ENCODE peak calls at places on chromosomes 2 and 18, in five cellular contexts. S is suprapubic skin; J is CD4-positive, CD25-positive, alpha-beta regulatory T cell; A is HAP-1; W is pancreas. G is an unnamed sample.

GRCh38 chr2:63192169-63192888 is 141.7 kb downstream of the OTX1 start:
- DNase-seq in W (no peak), S (no peak), A (peak; percentile 35), J (no peak), G (no peak)

GRCh38 chr2:96760986-96761832 is 507 bp downstream of the CNNM4 start:
- DNase-seq in J (no peak), W (peak; percentile 46), S (peak; percentile 78), A (peak; percentile 55), G (no peak)

GRCh38 chr2:171837736-171838135 is 56.3 kb downstream of the SLC25A12 start:
- DNase-seq in S (no peak), W (no peak), A (no peak), J (no peak), G (no peak)

GRCh38 chr2:74053959-74054715 is 69.4 kb downstream of the TET3 start:
- DNase-seq in S (no peak), W (no peak), J (no peak), A (no peak), G (no peak)

GRCh38 chr2:102442967-102443828 is 20.2 kb downstream of the IL18RAP start:
- DNase-seq in W (no peak), S (no peak), A (no peak), J (peak; percentile 6), G (no peak)

GRCh38 chr2:199315299-199316179 is 142.2 kb downstream of the SATB2 start:
- DNase-seq in S (no peak), A (peak; percentile 42), J (no peak), W (no peak), G (no peak)

GRCh38 chr18:73728657-73729056 is 419.0 kb downstream of the FBXO15 start:
- DNase-seq in W (no peak), A (no peak), J (no peak), S (no peak), G (no peak)

GRCh38 chr2:102080451-102081054 is 62.0 kb upstream of the IL1R1 start:
- DNase-seq in W (no peak), S (no peak), J (no peak), A (no peak), G (no peak)

GRCh38 chr2:42722328-42723190 is 41.4 kb downstream of the OXER1 start:
- DNase-seq in S (no peak), J (no peak), W (peak; percentile 80), A (no peak), G (no peak)

GRCh38 chr18:12474876-12475275 is 67.1 kb downstream of the PRELID3A start:
- DNase-seq in A (no peak), S (no peak), W (no peak), J (no peak), G (no peak)

GRCh38 chr2:185833864-185834263 is 95.3 kb downstream of the FSIP2 start:
- DNase-seq in J (no peak), W (no peak), S (no peak), A (no peak), G (no peak)

DNA sequence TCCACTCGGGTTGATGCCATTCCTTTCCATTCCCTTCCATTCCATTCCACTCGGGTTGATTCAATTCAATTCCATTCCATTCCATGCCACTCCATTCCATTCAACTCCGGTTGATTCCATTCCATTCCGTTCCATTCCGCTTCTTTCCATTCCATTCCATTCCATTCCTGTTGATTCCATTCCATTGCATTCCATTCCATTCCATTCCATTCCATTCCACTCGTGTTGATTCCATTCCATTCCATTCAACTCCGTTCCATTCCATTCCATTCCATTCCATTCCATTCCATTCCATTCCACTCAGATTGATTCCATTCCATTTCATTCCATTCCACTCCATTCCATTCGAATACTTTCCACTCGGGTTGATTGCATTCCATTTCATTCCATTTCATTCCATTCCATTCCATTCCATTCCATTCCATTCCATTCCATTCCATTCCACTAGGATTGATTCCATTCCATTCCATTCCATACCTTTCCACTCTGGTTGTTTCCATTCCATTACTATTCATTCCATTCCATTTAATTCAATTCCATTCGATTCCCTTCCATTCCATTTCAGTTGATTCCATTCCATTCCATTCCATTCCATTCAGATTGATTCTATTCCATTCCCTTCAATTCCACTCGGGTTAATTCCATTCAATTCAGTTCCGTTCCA is 1141.8 kb downstream of the RPIA start:
- DNase-seq in A (no peak), S (no peak), W (no peak), J (no peak), G (no peak)
- H3K9me3 ChIP-seq in A (peaks cover 34% of the 10 kb centered on the region), S (peaks cover 39% of the 10 kb centered on the region), W (peaks cover 3% of the 10 kb centered on the region), J (peaks cover 9% of the 10 kb centered on the region), G (peaks cover 68% of the 10 kb centered on the region)

GRCh38 chr2:5374736-5375135 is 317.4 kb upstream of the SOX11 start:
- DNase-seq in W (no peak), A (no peak), S (no peak), J (no peak), G (no peak)

GRCh38 chr2:5367321-5367720 is 324.9 kb upstream of the SOX11 start:
- DNase-seq in J (no peak), W (no peak), S (no peak), A (no peak), G (no peak)

GRCh38 chr2:5368263-5368662 is 323.9 kb upstream of the SOX11 start:
- DNase-seq in J (no peak), S (no peak), A (no peak), W (no peak), G (no peak)

DNA sequence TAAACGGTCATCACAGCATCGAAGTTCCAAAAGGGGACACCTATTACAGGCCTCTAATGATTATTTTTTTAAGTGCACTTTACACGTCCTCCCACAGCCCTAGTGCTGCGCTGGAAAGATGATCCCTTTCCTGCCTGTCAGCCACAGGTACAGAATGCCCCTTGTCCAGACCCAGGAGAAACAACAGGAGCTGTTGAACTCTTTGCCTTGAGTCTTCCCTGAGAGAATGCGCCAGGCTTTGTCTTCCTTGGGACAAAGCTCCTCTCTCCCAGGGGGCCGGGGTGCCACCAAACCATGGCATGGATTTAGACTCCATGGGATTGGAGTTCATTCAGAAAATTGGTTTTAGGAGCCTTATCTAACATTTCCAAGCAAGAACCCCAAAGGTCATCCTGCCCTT is 319.0 kb upstream of the SOX11 start:
- DNase-seq in W (no peak), S (no peak), J (no peak), A (no peak), G (no peak)
- H3K9me3 ChIP-seq in W (no peaks in the 10 kb centered on the region), S (no peaks in the 10 kb centered on the region), J (peaks cover 5% of the 10 kb centered on the region), A (no peaks in the 10 kb centered on the region), G (no peaks in the 10 kb centered on the region)

GRCh38 chr2:6846540-6846939 is 19.2 kb downstream of the CMPK2 start:
- DNase-seq in W (no peak), A (no peak), S (no peak), J (no peak), G (no peak)

GRCh38 chr2:6845312-6845711 is 20.4 kb downstream of the CMPK2 start:
- DNase-seq in S (no peak), W (no peak), A (no peak), J (no peak), G (no peak)

GRCh38 chr2:6852210-6852609 is 13.5 kb downstream of the CMPK2 start:
- DNase-seq in A (no peak), S (no peak), J (no peak), W (no peak), G (no peak)

GRCh38 chr2:6845903-6846302 is 19.8 kb downstream of the CMPK2 start:
- DNase-seq in S (no peak), J (no peak), A (no peak), W (no peak), G (no peak)

GRCh38 chr2:6846967-6847695 is 18.6 kb downstream of the CMPK2 start:
- DNase-seq in A (no peak), J (no peak), S (no peak), W (no peak), G (no peak)
- H3K9me3 ChIP-seq in A (peaks cover 14% of the 10 kb centered on the region), J (peaks cover 58% of the 10 kb centered on the region), S (peaks cover 48% of the 10 kb centered on the region), W (no peaks in the 10 kb centered on the region), G (peaks cover 33% of the 10 kb centered on the region)

GRCh38 chr2:228526687-228527086 is 345.2 kb upstream of the SPHKAP start:
- DNase-seq in W (no peak), A (no peak), S (no peak), J (no peak), G (no peak)
- H3K9me3 ChIP-seq in W (no peaks in the 10 kb centered on the region), A (no peaks in the 10 kb centered on the region), S (peaks cover 5% of the 10 kb centered on the region), J (no peaks in the 10 kb centered on the region), G (no peaks in the 10 kb centered on the region)

DNA sequence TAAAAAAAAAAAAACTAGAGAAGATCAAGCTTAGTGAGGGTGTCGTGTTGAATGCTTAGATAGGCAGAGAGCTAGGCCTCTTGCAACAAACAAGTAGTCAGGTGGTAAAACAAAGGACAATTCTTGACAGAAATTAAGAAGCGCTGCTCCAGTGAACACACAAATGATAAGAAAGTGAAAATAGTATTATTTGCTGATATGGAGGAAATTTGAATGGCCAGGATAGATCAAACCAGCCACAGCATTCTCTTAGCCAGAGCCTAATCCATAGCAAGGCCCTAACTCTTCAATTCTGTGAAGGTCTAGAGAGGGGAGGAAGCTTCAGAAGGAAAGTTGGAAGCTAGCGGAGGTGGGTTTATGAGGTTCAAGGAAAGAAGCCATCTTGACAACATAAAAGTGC is 121.0 kb downstream of the SNTG2 start:
- DNase-seq in S (no peak), A (no peak), J (no peak), W (no peak), G (no peak)
- H3K9me3 ChIP-seq in S (no peaks in the 10 kb centered on the region), A (no peaks in the 10 kb centered on the region), J (no peaks in the 10 kb centered on the region), W (no peaks in the 10 kb centered on the region), G (no peaks in the 10 kb centered on the region)

GRCh38 chr2:13413989-13414388 is 697.3 kb downstream of the TRIB2 start:
- DNase-seq in S (no peak), J (no peak), A (no peak), W (no peak), G (no peak)
- H3K9me3 ChIP-seq in S (no peaks in the 10 kb centered on the region), J (no peaks in the 10 kb centered on the region), A (no peaks in the 10 kb centered on the region), W (no peaks in the 10 kb centered on the region), G (no peaks in the 10 kb centered on the region)

GRCh38 chr2:106004854-106005253 is 189.2 kb downstream of the UXS1 start:
- DNase-seq in A (no peak), J (no peak), S (no peak), W (no peak), G (no peak)
- H3K9me3 ChIP-seq in A (no peaks in the 10 kb centered on the region), J (peaks cover 37% of the 10 kb centered on the region), S (peaks cover 19% of the 10 kb centered on the region), W (no peaks in the 10 kb centered on the region), G (peaks cover 9% of the 10 kb centered on the region)

DNA sequence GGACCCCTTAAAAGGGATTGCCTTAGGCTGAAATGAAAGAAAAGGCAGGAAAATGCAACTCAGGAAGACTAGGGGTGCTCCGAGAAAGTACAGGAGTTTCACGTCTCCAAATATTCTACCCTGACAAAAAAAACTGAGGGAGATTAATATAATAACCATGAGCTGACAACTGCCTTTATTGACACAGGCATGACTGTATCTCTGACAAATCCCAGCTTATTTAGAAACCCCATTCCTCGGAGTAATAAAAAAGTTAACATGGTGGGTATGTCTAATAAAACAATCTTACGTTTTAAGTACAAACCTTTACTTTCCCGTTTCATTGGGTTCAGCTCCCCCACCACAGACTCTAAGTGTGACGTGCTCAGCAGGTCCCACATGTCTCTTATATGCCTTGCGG is 7.9 kb upstream of the RBFA start:
- DNase-seq in J (no peak), A (no peak), S (no peak), W (no peak), G (no peak)
- H3K9me3 ChIP-seq in J (peaks cover 54% of the 10 kb centered on the region), A (peaks cover 42% of the 10 kb centered on the region), S (peaks cover 49% of the 10 kb centered on the region), W (no peaks in the 10 kb centered on the region), G (peaks cover 34% of the 10 kb centered on the region)